ENCODE peak calls at places on chromosomes 12 and 14, in four cellular contexts. One of them, this sample, is unnamed.

GRCh38 chr14:20295067-20295466 is 10.7 kb downstream of the TTC5 start:
- DNase-seq in stimulated activated naive CD4-positive, alpha-beta T cell: no peak
- DNase-seq in effector CD4-positive, alpha-beta T cell: no peak
- DNase-seq in memory B cell: no peak
- DNase-seq in this sample: no peak

GRCh38 chr14:94355191-94355794 is 32.2 kb upstream of the SERPINA6 start:
- DNase-seq in effector CD4-positive, alpha-beta T cell: no peak
- DNase-seq in stimulated activated naive CD4-positive, alpha-beta T cell: no peak
- DNase-seq in memory B cell: peak
- DNase-seq in this sample: peak

GRCh38 chr14:92898732-92899131 is 24.2 kb upstream of the CHGA start:
- DNase-seq in effector CD4-positive, alpha-beta T cell: no peak
- DNase-seq in memory B cell: no peak
- DNase-seq in stimulated activated naive CD4-positive, alpha-beta T cell: no peak
- DNase-seq in this sample: no peak

GRCh38 chr14:91413547-91414474 is 3.8 kb downstream of the CCDC88C start:
- DNase-seq in stimulated activated naive CD4-positive, alpha-beta T cell: peak
- DNase-seq in effector CD4-positive, alpha-beta T cell: peak
- DNase-seq in memory B cell: no peak
- DNase-seq in this sample: peak

GRCh38 chr12:68579254-68579653 is 31.4 kb upstream of the RAP1B start:
- DNase-seq in stimulated activated naive CD4-positive, alpha-beta T cell: no peak
- DNase-seq in effector CD4-positive, alpha-beta T cell: no peak
- DNase-seq in memory B cell: no peak
- DNase-seq in this sample: no peak

GRCh38 chr12:57887631-57888406 is 41.3 kb upstream of the CTDSP2 start:
- DNase-seq in effector CD4-positive, alpha-beta T cell: no peak
- DNase-seq in memory B cell: no peak
- DNase-seq in stimulated activated naive CD4-positive, alpha-beta T cell: no peak
- DNase-seq in this sample: peak

GRCh38 chr12:105386431-105386830 is 55.9 kb downstream of the C12orf75 start:
- DNase-seq in stimulated activated naive CD4-positive, alpha-beta T cell: no peak
- DNase-seq in effector CD4-positive, alpha-beta T cell: no peak
- DNase-seq in memory B cell: no peak
- DNase-seq in this sample: no peak

GRCh38 chr14:90871605-90872233 is 55.5 kb upstream of the TTC7B start:
- DNase-seq in memory B cell: no peak
- DNase-seq in effector CD4-positive, alpha-beta T cell: no peak
- DNase-seq in stimulated activated naive CD4-positive, alpha-beta T cell: no peak
- DNase-seq in this sample: no peak

GRCh38 chr14:86911506-86911905 is 1081.5 kb downstream of the GALC start:
- DNase-seq in effector CD4-positive, alpha-beta T cell: no peak
- DNase-seq in memory B cell: no peak
- DNase-seq in stimulated activated naive CD4-positive, alpha-beta T cell: no peak
- DNase-seq in this sample: no peak

GRCh38 chr12:69630191-69630590 is 19.5 kb upstream of the LRRC10 start:
- DNase-seq in effector CD4-positive, alpha-beta T cell: no peak
- DNase-seq in stimulated activated naive CD4-positive, alpha-beta T cell: no peak
- DNase-seq in memory B cell: no peak
- DNase-seq in this sample: peak

GRCh38 chr12:108173892-108174291 is 44.8 kb downstream of the WSCD2 start:
- DNase-seq in memory B cell: no peak
- DNase-seq in stimulated activated naive CD4-positive, alpha-beta T cell: no peak
- DNase-seq in effector CD4-positive, alpha-beta T cell: no peak
- DNase-seq in this sample: no peak

GRCh38 chr12:78005094-78005492 is 174.4 kb downstream of the NAV3 start:
- DNase-seq in memory B cell: no peak
- DNase-seq in effector CD4-positive, alpha-beta T cell: no peak
- DNase-seq in stimulated activated naive CD4-positive, alpha-beta T cell: no peak
- DNase-seq in this sample: no peak

GRCh38 chr12:62834406-62834805 is 100.5 kb downstream of the PPM1H start:
- DNase-seq in effector CD4-positive, alpha-beta T cell: no peak
- DNase-seq in memory B cell: no peak
- DNase-seq in stimulated activated naive CD4-positive, alpha-beta T cell: no peak
- DNase-seq in this sample: no peak

GRCh38 chr14:105387530-105387922 is 10.8 kb upstream of the TEX22 start:
- DNase-seq in stimulated activated naive CD4-positive, alpha-beta T cell: no peak
- DNase-seq in memory B cell: no peak
- DNase-seq in effector CD4-positive, alpha-beta T cell: no peak
- DNase-seq in this sample: no peak

GRCh38 chr14:33401326-33401725 is 462.6 kb downstream of the NPAS3 start:
- DNase-seq in stimulated activated naive CD4-positive, alpha-beta T cell: no peak
- DNase-seq in effector CD4-positive, alpha-beta T cell: no peak
- DNase-seq in memory B cell: no peak
- DNase-seq in this sample: no peak

GRCh38 chr12:109767991-109768900 is 54.6 kb downstream of the FAM222A start:
- DNase-seq in effector CD4-positive, alpha-beta T cell: no peak
- DNase-seq in stimulated activated naive CD4-positive, alpha-beta T cell: no peak
- DNase-seq in memory B cell: no peak
- DNase-seq in this sample: no peak

GRCh38 chr12:17097674-17098073 is 491.7 kb upstream of the LMO3 start:
- DNase-seq in memory B cell: no peak
- DNase-seq in effector CD4-positive, alpha-beta T cell: no peak
- DNase-seq in stimulated activated naive CD4-positive, alpha-beta T cell: no peak
- DNase-seq in this sample: no peak

GRCh38 chr12:9699898-9700605 is 30.5 kb downstream of the CLEC2D start:
- DNase-seq in effector CD4-positive, alpha-beta T cell: no peak
- DNase-seq in memory B cell: no peak
- DNase-seq in stimulated activated naive CD4-positive, alpha-beta T cell: no peak
- DNase-seq in this sample: no peak

GRCh38 chr14:44732144-44732543 is 225.1 kb upstream of the FSCB start:
- DNase-seq in stimulated activated naive CD4-positive, alpha-beta T cell: no peak
- DNase-seq in effector CD4-positive, alpha-beta T cell: no peak
- DNase-seq in memory B cell: no peak
- DNase-seq in this sample: no peak

GRCh38 chr12:1993871-1994371 is 10.3 kb downstream of the DCP1B start:
- DNase-seq in memory B cell: no peak
- DNase-seq in effector CD4-positive, alpha-beta T cell: no peak
- DNase-seq in stimulated activated naive CD4-positive, alpha-beta T cell: no peak
- DNase-seq in this sample: no peak

GRCh38 chr14:96538097-96538496 is 35.9 kb downstream of the PAPOLA start:
- DNase-seq in memory B cell: no peak
- DNase-seq in stimulated activated naive CD4-positive, alpha-beta T cell: no peak
- DNase-seq in effector CD4-positive, alpha-beta T cell: no peak
- DNase-seq in this sample: no peak

GRCh38 chr12:93279849-93280412 is 97.8 kb upstream of the NUDT4 start:
- DNase-seq in effector CD4-positive, alpha-beta T cell: no peak
- DNase-seq in memory B cell: no peak
- DNase-seq in stimulated activated naive CD4-positive, alpha-beta T cell: no peak
- DNase-seq in this sample: no peak

GRCh38 chr14:92702441-92702918 is 45.9 kb downstream of the LGMN start:
- DNase-seq in effector CD4-positive, alpha-beta T cell: no peak
- DNase-seq in stimulated activated naive CD4-positive, alpha-beta T cell: no peak
- DNase-seq in memory B cell: no peak
- DNase-seq in this sample: no peak

GRCh38 chr14:49408187-49408963 is 177.8 kb downstream of the RPS29 start:
- DNase-seq in memory B cell: no peak
- DNase-seq in effector CD4-positive, alpha-beta T cell: no peak
- DNase-seq in stimulated activated naive CD4-positive, alpha-beta T cell: no peak
- DNase-seq in this sample: no peak

GRCh38 chr14:38951451-38951850 is 151.6 kb downstream of the SEC23A start:
- DNase-seq in stimulated activated naive CD4-positive, alpha-beta T cell: no peak
- DNase-seq in effector CD4-positive, alpha-beta T cell: no peak
- DNase-seq in memory B cell: no peak
- DNase-seq in this sample: no peak

GRCh38 chr12:96121271-96121711 is 72.9 kb upstream of the ELK3 start:
- DNase-seq in stimulated activated naive CD4-positive, alpha-beta T cell: no peak
- DNase-seq in effector CD4-positive, alpha-beta T cell: no peak
- DNase-seq in memory B cell: no peak
- DNase-seq in this sample: no peak

GRCh38 chr12:25935355-25936144 is 22.9 kb upstream of the RASSF8 start:
- DNase-seq in stimulated activated naive CD4-positive, alpha-beta T cell: no peak
- DNase-seq in memory B cell: no peak
- DNase-seq in effector CD4-positive, alpha-beta T cell: no peak
- DNase-seq in this sample: no peak